ENCODE peak calls at places on chromosomes 12 and 14, in ten cellular contexts. One of them, this sample, is unnamed.

GRCh38 chr14:76936483-76936882 is 92.0 kb downstream of the IRF2BPL start:
- DNase-seq in PC-9: no peak
- DNase-seq in CD8-positive, alpha-beta memory T cell: no peak
- DNase-seq in A549: no peak
- DNase-seq in heart right ventricle: no peak
- DNase-seq in breast epithelium: no peak
- DNase-seq in hepatocyte: peak; percentile 36
- DNase-seq in Panc1: no peak
- DNase-seq in sigmoid colon: peak; percentile 86
- DNase-seq in CD4-positive, CD25-positive, alpha-beta regulatory T cell: no peak
- DNase-seq in this sample: no peak

GRCh38 chr14:74661726-74662450 is 49.9 kb upstream of the LTBP2 start:
- DNase-seq in PC-9: no peak
- DNase-seq in Panc1: no peak
- DNase-seq in CD8-positive, alpha-beta memory T cell: no peak
- DNase-seq in CD4-positive, CD25-positive, alpha-beta regulatory T cell: no peak
- DNase-seq in heart right ventricle: no peak
- DNase-seq in sigmoid colon: peak; percentile 85
- DNase-seq in breast epithelium: no peak
- DNase-seq in A549: no peak
- DNase-seq in hepatocyte: no peak
- DNase-seq in this sample: no peak

GRCh38 chr14:39474416-39474911 is 42.2 kb upstream of the FBXO33 start:
- DNase-seq in hepatocyte: peak; percentile 44
- DNase-seq in CD4-positive, CD25-positive, alpha-beta regulatory T cell: no peak
- DNase-seq in sigmoid colon: no peak
- DNase-seq in A549: no peak
- DNase-seq in heart right ventricle: no peak
- DNase-seq in Panc1: no peak
- DNase-seq in PC-9: no peak
- DNase-seq in CD8-positive, alpha-beta memory T cell: no peak
- DNase-seq in breast epithelium: no peak
- DNase-seq in this sample: no peak

GRCh38 chr12:47361389-47362031 is 281.8 kb upstream of the AMIGO2 start:
- DNase-seq in CD8-positive, alpha-beta memory T cell: peak; percentile 30
- DNase-seq in heart right ventricle: peak; percentile 42
- DNase-seq in hepatocyte: no peak
- DNase-seq in Panc1: no peak
- DNase-seq in sigmoid colon: no peak
- DNase-seq in breast epithelium: peak; percentile 52
- DNase-seq in PC-9: no peak
- DNase-seq in A549: peak; percentile 40
- DNase-seq in CD4-positive, CD25-positive, alpha-beta regulatory T cell: peak; percentile 80
- DNase-seq in this sample: no peak

GRCh38 chr14:103686831-103687485 is 28.3 kb downstream of the XRCC3 start:
- DNase-seq in CD4-positive, CD25-positive, alpha-beta regulatory T cell: no peak
- DNase-seq in CD8-positive, alpha-beta memory T cell: no peak
- DNase-seq in breast epithelium: no peak
- DNase-seq in heart right ventricle: no peak
- DNase-seq in PC-9: no peak
- DNase-seq in Panc1: no peak
- DNase-seq in A549: no peak
- DNase-seq in sigmoid colon: no peak
- DNase-seq in hepatocyte: no peak
- DNase-seq in this sample: no peak

GRCh38 chr14:59354666-59355065 is 110.5 kb downstream of the GPR135 start:
- DNase-seq in sigmoid colon: no peak
- DNase-seq in breast epithelium: no peak
- DNase-seq in heart right ventricle: no peak
- DNase-seq in hepatocyte: no peak
- DNase-seq in CD8-positive, alpha-beta memory T cell: no peak
- DNase-seq in A549: no peak
- DNase-seq in Panc1: no peak
- DNase-seq in PC-9: no peak
- DNase-seq in CD4-positive, CD25-positive, alpha-beta regulatory T cell: no peak
- DNase-seq in this sample: no peak

GRCh38 chr14:29321646-29322045 is 555.1 kb downstream of the FOXG1 start:
- DNase-seq in CD8-positive, alpha-beta memory T cell: no peak
- DNase-seq in sigmoid colon: no peak
- DNase-seq in hepatocyte: peak; percentile 9
- DNase-seq in PC-9: no peak
- DNase-seq in Panc1: no peak
- DNase-seq in heart right ventricle: no peak
- DNase-seq in CD4-positive, CD25-positive, alpha-beta regulatory T cell: no peak
- DNase-seq in breast epithelium: no peak
- DNase-seq in A549: no peak
- DNase-seq in this sample: no peak

GRCh38 chr14:70836946-70837345 is 27.6 kb upstream of the MAP3K9 start:
- DNase-seq in heart right ventricle: no peak
- DNase-seq in A549: no peak
- DNase-seq in hepatocyte: no peak
- DNase-seq in CD4-positive, CD25-positive, alpha-beta regulatory T cell: no peak
- DNase-seq in PC-9: no peak
- DNase-seq in sigmoid colon: no peak
- DNase-seq in CD8-positive, alpha-beta memory T cell: no peak
- DNase-seq in Panc1: no peak
- DNase-seq in breast epithelium: no peak
- DNase-seq in this sample: no peak

GRCh38 chr14:51818748-51819386 is 41.5 kb upstream of the GNG2 start:
- DNase-seq in A549: no peak
- DNase-seq in sigmoid colon: no peak
- DNase-seq in heart right ventricle: no peak
- DNase-seq in CD8-positive, alpha-beta memory T cell: no peak
- DNase-seq in breast epithelium: no peak
- DNase-seq in PC-9: no peak
- DNase-seq in Panc1: no peak
- DNase-seq in hepatocyte: no peak
- DNase-seq in CD4-positive, CD25-positive, alpha-beta regulatory T cell: no peak
- DNase-seq in this sample: no peak

GRCh38 chr12:113198286-113198685 is 12.8 kb downstream of the RITA1 start:
- DNase-seq in CD4-positive, CD25-positive, alpha-beta regulatory T cell: no peak
- DNase-seq in heart right ventricle: no peak
- DNase-seq in Panc1: no peak
- DNase-seq in sigmoid colon: no peak
- DNase-seq in A549: no peak
- DNase-seq in hepatocyte: no peak
- DNase-seq in PC-9: no peak
- DNase-seq in breast epithelium: no peak
- DNase-seq in CD8-positive, alpha-beta memory T cell: no peak
- DNase-seq in this sample: no peak

GRCh38 chr12:130480887-130481286 is 143.2 kb downstream of the PIWIL1 start:
- DNase-seq in breast epithelium: no peak
- DNase-seq in A549: no peak
- DNase-seq in CD4-positive, CD25-positive, alpha-beta regulatory T cell: no peak
- DNase-seq in Panc1: no peak
- DNase-seq in hepatocyte: no peak
- DNase-seq in CD8-positive, alpha-beta memory T cell: no peak
- DNase-seq in PC-9: no peak
- DNase-seq in sigmoid colon: no peak
- DNase-seq in heart right ventricle: no peak
- DNase-seq in this sample: no peak

GRCh38 chr12:1739368-1739767 is 48.5 kb downstream of the ADIPOR2 start:
- DNase-seq in heart right ventricle: no peak
- DNase-seq in hepatocyte: no peak
- DNase-seq in PC-9: no peak
- DNase-seq in A549: no peak
- DNase-seq in Panc1: no peak
- DNase-seq in CD4-positive, CD25-positive, alpha-beta regulatory T cell: no peak
- DNase-seq in sigmoid colon: no peak
- DNase-seq in CD8-positive, alpha-beta memory T cell: no peak
- DNase-seq in breast epithelium: no peak
- DNase-seq in this sample: no peak

GRCh38 chr12:121568971-121569808 is 11.6 kb downstream of the KDM2B start:
- DNase-seq in A549: no peak
- DNase-seq in CD4-positive, CD25-positive, alpha-beta regulatory T cell: no peak
- DNase-seq in heart right ventricle: peak; percentile 60
- DNase-seq in breast epithelium: no peak
- DNase-seq in Panc1: no peak
- DNase-seq in hepatocyte: no peak
- DNase-seq in CD8-positive, alpha-beta memory T cell: no peak
- DNase-seq in PC-9: no peak
- DNase-seq in sigmoid colon: peak; percentile 76
- DNase-seq in this sample: no peak

GRCh38 chr14:93734086-93734822 is 54.0 kb downstream of the PRIMA1 start:
- DNase-seq in Panc1: no peak
- DNase-seq in CD8-positive, alpha-beta memory T cell: no peak
- DNase-seq in breast epithelium: no peak
- DNase-seq in PC-9: no peak
- DNase-seq in CD4-positive, CD25-positive, alpha-beta regulatory T cell: peak; percentile 3
- DNase-seq in hepatocyte: no peak
- DNase-seq in A549: no peak
- DNase-seq in sigmoid colon: no peak
- DNase-seq in heart right ventricle: no peak
- DNase-seq in this sample: no peak

GRCh38 chr12:112584266-112584722 is 165.5 kb downstream of the PTPN11 start:
- DNase-seq in breast epithelium: no peak
- DNase-seq in CD8-positive, alpha-beta memory T cell: no peak
- DNase-seq in Panc1: no peak
- DNase-seq in CD4-positive, CD25-positive, alpha-beta regulatory T cell: no peak
- DNase-seq in PC-9: peak; percentile 22
- DNase-seq in sigmoid colon: no peak
- DNase-seq in A549: peak; percentile 89
- DNase-seq in heart right ventricle: no peak
- DNase-seq in hepatocyte: no peak
- DNase-seq in this sample: peak; percentile 89

GRCh38 chr14:51173863-51174262 is 66.2 kb upstream of the TMX1 start:
- DNase-seq in hepatocyte: no peak
- DNase-seq in A549: no peak
- DNase-seq in CD4-positive, CD25-positive, alpha-beta regulatory T cell: no peak
- DNase-seq in breast epithelium: no peak
- DNase-seq in Panc1: no peak
- DNase-seq in heart right ventricle: no peak
- DNase-seq in CD8-positive, alpha-beta memory T cell: no peak
- DNase-seq in sigmoid colon: no peak
- DNase-seq in PC-9: no peak
- DNase-seq in this sample: no peak

GRCh38 chr12:63809566-63809965 is 29.9 kb downstream of the RXYLT1 start:
- DNase-seq in breast epithelium: no peak
- DNase-seq in hepatocyte: no peak
- DNase-seq in CD4-positive, CD25-positive, alpha-beta regulatory T cell: no peak
- DNase-seq in A549: no peak
- DNase-seq in heart right ventricle: no peak
- DNase-seq in CD8-positive, alpha-beta memory T cell: no peak
- DNase-seq in Panc1: no peak
- DNase-seq in PC-9: no peak
- DNase-seq in sigmoid colon: no peak
- DNase-seq in this sample: no peak

GRCh38 chr12:38163442-38163801 is 153.2 kb upstream of the ALG10B start:
- DNase-seq in sigmoid colon: no peak
- DNase-seq in A549: no peak
- DNase-seq in breast epithelium: no peak
- DNase-seq in hepatocyte: no peak
- DNase-seq in Panc1: no peak
- DNase-seq in CD4-positive, CD25-positive, alpha-beta regulatory T cell: no peak
- DNase-seq in PC-9: no peak
- DNase-seq in CD8-positive, alpha-beta memory T cell: no peak
- DNase-seq in heart right ventricle: no peak
- DNase-seq in this sample: no peak
- H3K9me3 ChIP-seq in sigmoid colon: no peaks in the 10 kb centered on the region
- H3K9me3 ChIP-seq in A549: no peaks in the 10 kb centered on the region
- H3K9me3 ChIP-seq in breast epithelium: peaks cover 21% of the 10 kb centered on the region
- H3K9me3 ChIP-seq in hepatocyte: no peaks in the 10 kb centered on the region
- H3K9me3 ChIP-seq in Panc1: no peaks in the 10 kb centered on the region
- H3K9me3 ChIP-seq in CD4-positive, CD25-positive, alpha-beta regulatory T cell: peaks cover 6% of the 10 kb centered on the region
- H3K9me3 ChIP-seq in PC-9: no peaks in the 10 kb centered on the region
- H3K9me3 ChIP-seq in CD8-positive, alpha-beta memory T cell: no peaks in the 10 kb centered on the region
- H3K9me3 ChIP-seq in heart right ventricle: no peaks in the 10 kb centered on the region
- H3K9me3 ChIP-seq in this sample: peaks cover 19% of the 10 kb centered on the region

GRCh38 chr12:21330682-21331253 is 3.9 kb downstream of the SLCO1A2 start:
- DNase-seq in CD8-positive, alpha-beta memory T cell: no peak
- DNase-seq in A549: peak; percentile 19
- DNase-seq in PC-9: no peak
- DNase-seq in heart right ventricle: no peak
- DNase-seq in Panc1: no peak
- DNase-seq in sigmoid colon: no peak
- DNase-seq in breast epithelium: no peak
- DNase-seq in CD4-positive, CD25-positive, alpha-beta regulatory T cell: no peak
- DNase-seq in hepatocyte: no peak
- DNase-seq in this sample: no peak
- H3K9me3 ChIP-seq in CD8-positive, alpha-beta memory T cell: no peaks in the 10 kb centered on the region
- H3K9me3 ChIP-seq in A549: peaks cover 18% of the 10 kb centered on the region
- H3K9me3 ChIP-seq in PC-9: peaks cover 7% of the 10 kb centered on the region
- H3K9me3 ChIP-seq in heart right ventricle: peaks cover 39% of the 10 kb centered on the region
- H3K9me3 ChIP-seq in Panc1: no peaks in the 10 kb centered on the region
- H3K9me3 ChIP-seq in sigmoid colon: peaks cover 16% of the 10 kb centered on the region
- H3K9me3 ChIP-seq in breast epithelium: peaks cover 5% of the 10 kb centered on the region
- H3K9me3 ChIP-seq in CD4-positive, CD25-positive, alpha-beta regulatory T cell: peaks cover 13% of the 10 kb centered on the region
- H3K9me3 ChIP-seq in hepatocyte: no peaks in the 10 kb centered on the region
- H3K9me3 ChIP-seq in this sample: no peaks in the 10 kb centered on the region

GRCh38 chr12:58104443-58104842 is 163.1 kb downstream of the ATP23 start:
- DNase-seq in A549: no peak
- DNase-seq in CD4-positive, CD25-positive, alpha-beta regulatory T cell: no peak
- DNase-seq in hepatocyte: no peak
- DNase-seq in CD8-positive, alpha-beta memory T cell: no peak
- DNase-seq in heart right ventricle: peak; percentile 18
- DNase-seq in PC-9: no peak
- DNase-seq in Panc1: no peak
- DNase-seq in sigmoid colon: no peak
- DNase-seq in breast epithelium: no peak
- DNase-seq in this sample: no peak
- H3K9me3 ChIP-seq in A549: no peaks in the 10 kb centered on the region
- H3K9me3 ChIP-seq in CD4-positive, CD25-positive, alpha-beta regulatory T cell: no peaks in the 10 kb centered on the region
- H3K9me3 ChIP-seq in hepatocyte: no peaks in the 10 kb centered on the region
- H3K9me3 ChIP-seq in CD8-positive, alpha-beta memory T cell: no peaks in the 10 kb centered on the region
- H3K9me3 ChIP-seq in heart right ventricle: peaks cover 13% of the 10 kb centered on the region
- H3K9me3 ChIP-seq in PC-9: no peaks in the 10 kb centered on the region
- H3K9me3 ChIP-seq in Panc1: no peaks in the 10 kb centered on the region
- H3K9me3 ChIP-seq in sigmoid colon: peaks cover 3% of the 10 kb centered on the region
- H3K9me3 ChIP-seq in breast epithelium: no peaks in the 10 kb centered on the region
- H3K9me3 ChIP-seq in this sample: no peaks in the 10 kb centered on the region

GRCh38 chr12:132949936-132950837 is 5.9 kb downstream of the ZNF605 start:
- DNase-seq in PC-9: no peak
- DNase-seq in CD8-positive, alpha-beta memory T cell: no peak
- DNase-seq in A549: no peak
- DNase-seq in CD4-positive, CD25-positive, alpha-beta regulatory T cell: no peak
- DNase-seq in Panc1: no peak
- DNase-seq in heart right ventricle: no peak
- DNase-seq in breast epithelium: no peak
- DNase-seq in hepatocyte: no peak
- DNase-seq in sigmoid colon: no peak
- DNase-seq in this sample: no peak
- H3K9me3 ChIP-seq in PC-9: peaks cover 35% of the 10 kb centered on the region
- H3K9me3 ChIP-seq in CD8-positive, alpha-beta memory T cell: no peaks in the 10 kb centered on the region
- H3K9me3 ChIP-seq in A549: peaks cover 92% of the 10 kb centered on the region
- H3K9me3 ChIP-seq in CD4-positive, CD25-positive, alpha-beta regulatory T cell: peaks cover 67% of the 10 kb centered on the region
- H3K9me3 ChIP-seq in Panc1: peaks cover 62% of the 10 kb centered on the region
- H3K9me3 ChIP-seq in heart right ventricle: peaks cover 67% of the 10 kb centered on the region
- H3K9me3 ChIP-seq in breast epithelium: peaks cover 75% of the 10 kb centered on the region
- H3K9me3 ChIP-seq in hepatocyte: peaks cover 40% of the 10 kb centered on the region
- H3K9me3 ChIP-seq in sigmoid colon: peaks cover 46% of the 10 kb centered on the region
- H3K9me3 ChIP-seq in this sample: peaks cover 17% of the 10 kb centered on the region